ENCODE peak calls at places on chromosome X, in nine cellular contexts. Z is endothelial cell of umbilical vein, A is sigmoid colon, W is HepG2, E is upper lobe of left lung, I is transverse colon, Q is breast epithelium, D is HCT116, J is suprapubic skin. V is an unnamed sample.

GRCh38 chrX:135543924-135544323 is 23.5 kb downstream of the INTS6L start:
- DNase-seq in Z (no peak), A (no peak), W (no peak), E (no peak), I (peak), Q (no peak), D (no peak), J (no peak), V (no peak)

GRCh38 chrX:149858592-149858991 is 22.4 kb upstream of the MAGEA8 start:
- DNase-seq in Z (no peak), A (no peak), W (no peak), E (peak), I (no peak), Q (no peak), D (no peak), J (no peak), V (no peak)

GRCh38 chrX:14095702-14096101 is 66.0 kb upstream of the GEMIN8 start:
- DNase-seq in Z (peak), A (no peak), W (peak), E (no peak), I (peak), Q (peak), D (peak), J (no peak), V (peak)

GRCh38 chrX:69415698-69416097 is 88.4 kb upstream of the NALF2 start:
- DNase-seq in Z (no peak), A (no peak), W (no peak), E (no peak), I (no peak), Q (no peak), D (no peak), J (no peak), V (no peak)

GRCh38 chrX:15404712-15405111 is 20.5 kb upstream of the VEGFD start:
- DNase-seq in Z (peak), A (peak), W (no peak), E (no peak), I (peak), Q (no peak), D (no peak), J (no peak), V (no peak)

GRCh38 chrX:103927633-103928032 is 34.8 kb upstream of the TMSB15B start:
- DNase-seq in Z (no peak), A (no peak), W (no peak), E (no peak), I (no peak), Q (no peak), D (no peak), J (no peak), V (no peak)

GRCh38 chrX:96102997-96103396 is 581.6 kb upstream of the DIAPH2 start:
- DNase-seq in Z (peak), A (peak), W (no peak), E (peak), I (no peak), Q (no peak), D (no peak), J (no peak), V (no peak)

GRCh38 chrX:100609591-100609990 is 24.9 kb downstream of the TNMD start:
- DNase-seq in Z (peak), A (no peak), W (no peak), E (no peak), I (no peak), Q (no peak), D (no peak), J (no peak), V (no peak)

GRCh38 chrX:18668468-18668867 is 3.4 kb downstream of the RS1 start:
- DNase-seq in Z (no peak), A (no peak), W (no peak), E (no peak), I (no peak), Q (no peak), D (no peak), J (no peak), V (no peak)

GRCh38 chrX:10085223-10085622 is 71.6 kb upstream of the CLCN4 start:
- DNase-seq in Z (peak), A (no peak), W (no peak), E (no peak), I (no peak), Q (no peak), D (no peak), J (no peak), V (no peak)

GRCh38 chrX:150063673-150064072 is 125.4 kb upstream of the EOLA2 start:
- DNase-seq in Z (no peak), A (no peak), W (no peak), E (no peak), I (no peak), Q (no peak), D (no peak), J (no peak), V (no peak)

GRCh38 chrX:10617964-10618342 is 2.4 kb downstream of the MID1 start:
- DNase-seq in Z (peak), A (no peak), W (no peak), E (no peak), I (no peak), Q (no peak), D (no peak), J (no peak), V (no peak)

GRCh38 chrX:65596270-65596669 is 61.7 kb upstream of the LAS1L start:
- DNase-seq in Z (peak), A (no peak), W (no peak), E (no peak), I (peak), Q (peak), D (no peak), J (no peak), V (no peak)

GRCh38 chrX:28189011-28189410 is 207.8 kb upstream of the DCAF8L1 start:
- DNase-seq in Z (peak), A (no peak), W (no peak), E (no peak), I (no peak), Q (no peak), D (peak), J (no peak), V (no peak)

GRCh38 chrX:63350551-63350950 is 581 bp downstream of the SPIN4 start:
- DNase-seq in Z (peak), A (no peak), W (peak), E (no peak), I (peak), Q (no peak), D (no peak), J (no peak), V (no peak)

GRCh38 chrX:54921427-54922021 is 900 bp downstream of the TRO start:
- DNase-seq in Z (peak), A (peak), W (peak), E (peak), I (peak), Q (no peak), D (no peak), J (no peak), V (peak)

GRCh38 chrX:50081282-50081955 is 119.4 kb downstream of the AKAP4 start:
- DNase-seq in Z (peak), A (no peak), W (peak), E (no peak), I (peak), Q (no peak), D (no peak), J (no peak), V (no peak)

GRCh38 chrX:12390301-12390700 is 252.0 kb downstream of the FRMPD4 start:
- DNase-seq in Z (no peak), A (no peak), W (no peak), E (no peak), I (no peak), Q (no peak), D (no peak), J (no peak), V (no peak)

GRCh38 chrX:108001218-108001814 is 19.1 kb upstream of the TEX13B start:
- DNase-seq in Z (peak), A (no peak), W (peak), E (no peak), I (no peak), Q (no peak), D (peak), J (no peak), V (no peak)

GRCh38 chrX:121902463-121902862 is 855.1 kb downstream of the GLUD2 start:
- DNase-seq in Z (no peak), A (no peak), W (no peak), E (no peak), I (no peak), Q (no peak), D (no peak), J (no peak), V (no peak)

GRCh38 chrX:131675596-131676194 is 131.8 kb downstream of the OR13H1 start:
- DNase-seq in Z (no peak), A (no peak), W (peak), E (no peak), I (no peak), Q (no peak), D (peak), J (no peak), V (peak)

GRCh38 chrX:46573896-46574336 is 351 bp downstream of the CHST7 start:
- DNase-seq in Z (peak), A (peak), W (peak), E (peak), I (peak), Q (peak), D (no peak), J (peak), V (no peak)

GRCh38 chrX:9526965-9527364 is 62.1 kb downstream of the TBL1X start:
- DNase-seq in Z (no peak), A (no peak), W (no peak), E (no peak), I (no peak), Q (no peak), D (no peak), J (no peak), V (no peak)

GRCh38 chrX:72305286-72306084 is at the start of gene CITED1:
- DNase-seq in Z (no peak), A (no peak), W (no peak), E (peak), I (no peak), Q (no peak), D (no peak), J (no peak), V (no peak)

GRCh38 chrX:133985164-133986007 is at the start of gene GPC3:
- DNase-seq in Z (peak), A (peak), W (peak), E (peak), I (peak), Q (no peak), D (no peak), J (no peak), V (peak)

GRCh38 chrX:30863969-30864368 is 25.1 kb downstream of the TAB3 start:
- DNase-seq in Z (no peak), A (no peak), W (no peak), E (no peak), I (no peak), Q (no peak), D (no peak), J (no peak), V (no peak)

GRCh38 chrX:68995780-68996551 is 167.1 kb downstream of the EFNB1 start:
- DNase-seq in Z (peak), A (no peak), W (peak), E (peak), I (peak), Q (no peak), D (no peak), J (no peak), V (no peak)

GRCh38 chrX:102696303-102696702 is 15.9 kb upstream of the GPRASP2 start:
- DNase-seq in Z (no peak), A (no peak), W (no peak), E (no peak), I (no peak), Q (no peak), D (no peak), J (no peak), V (no peak)

GRCh38 chrX:2650865-2651264 is 40.2 kb upstream of the CD99 start:
- DNase-seq in Z (peak), A (no peak), W (no peak), E (no peak), I (no peak), Q (no peak), D (no peak), J (no peak), V (no peak)

GRCh38 chrX:77785746-77786548 is at the start of gene ATRX:
- DNase-seq in Z (peak), A (peak), W (peak), E (peak), I (peak), Q (peak), D (peak), J (peak), V (peak)

GRCh38 chrX:101693476-101693875 is 33.8 kb upstream of the ARMCX2 start:
- DNase-seq in Z (no peak), A (no peak), W (no peak), E (no peak), I (no peak), Q (no peak), D (no peak), J (no peak), V (no peak)

GRCh38 chrX:129845616-129846190 is 2.0 kb upstream of the ZDHHC9 start:
- DNase-seq in Z (no peak), A (no peak), W (no peak), E (no peak), I (no peak), Q (no peak), D (peak), J (no peak), V (no peak)

GRCh38 chrX:46173159-46173558 is 372.1 kb downstream of the ZNF674 start:
- DNase-seq in Z (no peak), A (no peak), W (no peak), E (no peak), I (no peak), Q (no peak), D (no peak), J (no peak), V (no peak)

GRCh38 chrX:138745215-138745614 is 33.7 kb upstream of the FGF13 start:
- DNase-seq in Z (peak), A (no peak), W (peak), E (no peak), I (no peak), Q (no peak), D (no peak), J (no peak), V (no peak)

GRCh38 chrX:73877687-73878086 is 314.7 kb downstream of the CHIC1 start:
- DNase-seq in Z (no peak), A (no peak), W (no peak), E (no peak), I (no peak), Q (no peak), D (no peak), J (no peak), V (no peak)

GRCh38 chrX:150683536-150684146 is 9.6 kb upstream of the MTMR1 start:
- DNase-seq in Z (peak), A (no peak), W (peak), E (no peak), I (no peak), Q (no peak), D (peak), J (no peak), V (no peak)

GRCh38 chrX:148281920-148282319 is 218.5 kb upstream of the AFF2 start:
- DNase-seq in Z (no peak), A (no peak), W (no peak), E (no peak), I (no peak), Q (no peak), D (no peak), J (no peak), V (no peak)

GRCh38 chrX:69116077-69116476 is 49.2 kb downstream of the PJA1 start:
- DNase-seq in Z (no peak), A (no peak), W (no peak), E (no peak), I (no peak), Q (peak), D (no peak), J (no peak), V (no peak)

GRCh38 chrX:72100824-72101351 is 30.8 kb downstream of the RTL5 start:
- DNase-seq in Z (no peak), A (no peak), W (no peak), E (no peak), I (peak), Q (no peak), D (no peak), J (no peak), V (no peak)

GRCh38 chrX:49177873-49178480 is 6.3 kb downstream of the PLP2 start:
- DNase-seq in Z (no peak), A (peak), W (no peak), E (no peak), I (no peak), Q (no peak), D (no peak), J (no peak), V (no peak)

DNA sequence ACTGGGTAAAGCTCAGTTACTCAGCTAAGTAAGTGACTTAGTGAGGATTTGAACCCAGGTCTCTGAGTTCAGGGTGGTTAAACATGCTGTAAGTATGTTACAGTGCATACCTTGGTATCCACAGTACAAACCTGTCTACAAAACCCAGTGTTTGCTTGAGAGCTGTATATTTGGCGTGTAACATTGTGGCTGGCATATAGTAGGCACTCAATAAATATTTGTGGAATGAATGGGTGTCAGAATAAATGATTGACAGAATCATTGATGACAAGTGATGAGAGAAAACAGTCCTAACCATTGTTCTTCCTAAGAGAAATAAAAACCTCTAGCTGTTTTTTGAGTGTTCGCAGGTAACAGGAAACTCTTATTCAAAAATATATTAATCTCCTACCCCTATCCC is 79.7 kb upstream of the BCOR start:
- DNase-seq in Z (no peak), A (no peak), W (no peak), E (no peak), I (no peak), Q (no peak), D (no peak), J (no peak), V (no peak)
- TF ChIP-seq POLR2A in Z (no peak), A (no peak), W (no peak), E (no peak), I (no peak), Q (no peak), D (no peak), J (no peak), V (no peak)

GRCh38 chrX:34562006-34562405 is 95.1 kb downstream of the TMEM47 start:
- DNase-seq in Z (peak), A (no peak), W (no peak), E (no peak), I (no peak), Q (no peak), D (no peak), J (no peak), V (no peak)
- TF ChIP-seq POLR2AphosphoS5 in Z (no peak), A (no peak), W (no peak), E (no peak), I (no peak), Q (no peak), D (no peak), J (no peak), V (no peak)

GRCh38 chrX:44872319-44872816 is 620 bp upstream of the KDM6A start:
- DNase-seq in Z (peak), A (peak), W (no peak), E (no peak), I (peak), Q (peak), D (no peak), J (peak), V (no peak)
- TF ChIP-seq POLR2A in Z (peak), A (no peak), W (no peak), E (no peak), I (no peak), Q (no peak), D (no peak), J (no peak), V (peak)

GRCh38 chrX:361231-362145 is 25.2 kb downstream of the PPP2R3B start:
- DNase-seq in Z (no peak), A (no peak), W (no peak), E (peak), I (no peak), Q (no peak), D (no peak), J (peak), V (no peak)

GRCh38 chrX:362351-362750 is 24.4 kb downstream of the PPP2R3B start:
- DNase-seq in Z (no peak), A (no peak), W (no peak), E (no peak), I (no peak), Q (no peak), D (no peak), J (peak), V (no peak)

GRCh38 chrX:362937-363620 is 23.6 kb downstream of the PPP2R3B start:
- DNase-seq in Z (no peak), A (no peak), W (no peak), E (peak), I (no peak), Q (no peak), D (no peak), J (peak), V (no peak)

GRCh38 chrX:358651-359143 is 28.0 kb downstream of the PPP2R3B start:
- DNase-seq in Z (no peak), A (no peak), W (no peak), E (peak), I (no peak), Q (no peak), D (no peak), J (peak), V (no peak)

DNA sequence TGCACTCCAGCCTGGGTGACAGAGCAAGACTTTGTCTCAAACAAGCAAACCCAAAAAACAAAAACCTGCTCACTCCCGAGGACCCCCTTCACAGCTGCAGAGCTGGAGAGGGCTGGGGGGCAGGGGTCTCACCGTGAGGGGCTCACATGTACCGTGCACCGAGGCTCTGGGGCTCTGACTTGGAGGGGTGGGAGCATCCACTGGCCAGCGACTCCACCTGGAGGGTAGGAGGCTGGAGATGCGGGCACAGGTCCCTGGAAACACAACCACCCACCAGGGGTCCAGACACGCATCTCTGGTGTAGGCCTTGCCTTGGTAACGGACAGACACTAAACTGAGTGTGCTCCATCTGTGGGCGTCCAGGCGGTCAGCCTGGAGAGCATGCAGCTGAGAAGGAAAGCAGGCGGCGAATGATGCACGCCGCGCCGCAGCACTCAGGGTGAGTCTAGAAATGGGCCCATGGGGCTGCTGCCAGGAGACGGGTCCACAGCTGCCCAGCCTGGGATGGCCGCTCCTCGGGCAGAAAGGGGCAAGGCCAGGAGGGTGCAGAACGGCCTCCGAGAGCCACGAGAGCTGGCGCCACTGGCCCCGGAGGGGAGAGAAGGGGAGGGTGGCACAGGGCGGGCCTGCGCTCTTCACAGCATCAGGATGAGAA is 26.1 kb downstream of the PPP2R3B start:
- DNase-seq in Z (no peak), A (no peak), W (no peak), E (peak), I (no peak), Q (no peak), D (no peak), J (peak), V (no peak)
- TF ChIP-seq POLR2AphosphoS5 in Z (no peak), A (no peak), W (no peak), E (no peak), I (no peak), Q (no peak), D (no peak), J (no peak), V (no peak)

DNA sequence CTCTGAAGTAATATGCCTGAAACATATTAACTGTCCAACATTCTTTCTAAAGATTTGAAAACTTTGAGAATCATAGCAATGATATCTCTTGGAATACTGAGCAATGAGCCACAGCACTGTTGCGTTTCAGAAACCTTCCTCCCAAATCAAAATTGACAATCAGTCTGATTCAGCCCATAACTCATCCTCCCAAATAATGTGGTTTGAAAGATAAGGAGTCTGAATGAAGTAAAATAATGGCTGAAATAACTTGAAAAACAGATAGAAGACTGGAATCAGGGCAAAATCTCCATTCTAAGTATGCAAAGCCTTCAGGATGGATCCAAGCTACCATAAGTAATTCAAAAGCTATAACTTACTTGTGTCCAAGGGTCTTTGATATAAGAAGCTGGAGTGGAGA is 98.6 kb upstream of the PLS3 start:
- DNase-seq in Z (peak), A (no peak), W (no peak), E (no peak), I (no peak), Q (no peak), D (no peak), J (no peak), V (no peak)
- TF ChIP-seq POLR2A in Z (no peak), A (no peak), W (no peak), E (no peak), I (no peak), Q (no peak), D (no peak), J (no peak), V (no peak)

GRCh38 chrX:118566359-118566758 is 70.7 kb downstream of the DOCK11 start:
- DNase-seq in Z (no peak), A (no peak), W (no peak), E (no peak), I (no peak), Q (no peak), D (no peak), J (no peak), V (no peak)
- TF ChIP-seq POLR2AphosphoS5 in Z (no peak), A (no peak), W (no peak), E (no peak), I (no peak), Q (no peak), D (no peak), J (no peak), V (no peak)